ENCODE peak calls at places on chromosomes 5 and 9, in nine cellular contexts. Q is NB4, G is fibroblast of villous mesenchyme, W is H9, N is tibial artery, X is colonic mucosa, C is body of pancreas, O is left lung, J is endothelial cell of umbilical vein. V is an unnamed sample.

GRCh38 chr9:74748966-74749365 is 138.8 kb downstream of the TRPM6 start:
- DNase-seq in Q (no peak), G (no peak), W (no peak), N (no peak), X (no peak), C (no peak), O (no peak), J (no peak), V (no peak)

GRCh38 chr9:129362287-129363098 is 184.4 kb upstream of the IER5L start:
- DNase-seq in Q (no peak), G (no peak), W (no peak), N (no peak), X (no peak), C (no peak), O (no peak), J (no peak), V (no peak)

GRCh38 chr5:14429102-14429501 is 152.5 kb upstream of the OTULINL start:
- DNase-seq in Q (no peak), G (no peak), W (no peak), N (no peak), X (no peak), C (no peak), O (no peak), J (peak), V (peak)

GRCh38 chr5:107204413-107204812 is 466.3 kb downstream of the EFNA5 start:
- DNase-seq in Q (no peak), G (no peak), W (no peak), N (no peak), X (no peak), C (no peak), O (no peak), J (no peak), V (no peak)

GRCh38 chr9:40909821-40910220 is 218.7 kb downstream of the FOXD4L6 start:
- DNase-seq in Q (no peak), G (no peak), W (no peak), N (no peak), X (no peak), C (no peak), O (no peak), J (no peak), V (no peak)

GRCh38 chr5:128534729-128535128 is 3.3 kb downstream of the FBN2 start:
- DNase-seq in Q (no peak), G (peak), W (no peak), N (no peak), X (peak), C (no peak), O (no peak), J (no peak), V (no peak)

GRCh38 chr9:131668439-131669233 is 71.2 kb downstream of the RAPGEF1 start:
- DNase-seq in Q (peak), G (peak), W (no peak), N (no peak), X (no peak), C (no peak), O (no peak), J (peak), V (no peak)

GRCh38 chr9:21810388-21810787 is 8.0 kb downstream of the MTAP start:
- DNase-seq in Q (no peak), G (no peak), W (no peak), N (no peak), X (no peak), C (no peak), O (no peak), J (no peak), V (no peak)

GRCh38 chr5:141272906-141273305 is 27.7 kb downstream of the PCDHB15 start:
- DNase-seq in Q (peak), G (no peak), W (peak), N (no peak), X (no peak), C (no peak), O (no peak), J (no peak), V (no peak)
- TF ChIP-seq CTCF in Q (peak), G (no peak), W (peak), N (no peak), X (no peak), C (no peak), O (no peak), J (no peak), V (no peak)

GRCh38 chr5:180491496-180491895 is 2.7 kb upstream of the CNOT6 start:
- DNase-seq in Q (peak), G (no peak), W (peak), N (no peak), X (no peak), C (no peak), O (no peak), J (no peak), V (peak)
- TF ChIP-seq CTCF in Q (peak), G (no peak), W (peak), N (no peak), X (no peak), C (no peak), O (no peak), J (no peak), V (no peak)

GRCh38 chr5:181088289-181088688 is 42.7 kb downstream of the OR2V1 start:
- DNase-seq in Q (peak), G (peak), W (peak), N (no peak), X (no peak), C (no peak), O (no peak), J (no peak), V (no peak)
- TF ChIP-seq CTCF in Q (peak), G (peak), W (peak), N (no peak), X (no peak), C (no peak), O (no peak), J (peak), V (no peak)

DNA sequence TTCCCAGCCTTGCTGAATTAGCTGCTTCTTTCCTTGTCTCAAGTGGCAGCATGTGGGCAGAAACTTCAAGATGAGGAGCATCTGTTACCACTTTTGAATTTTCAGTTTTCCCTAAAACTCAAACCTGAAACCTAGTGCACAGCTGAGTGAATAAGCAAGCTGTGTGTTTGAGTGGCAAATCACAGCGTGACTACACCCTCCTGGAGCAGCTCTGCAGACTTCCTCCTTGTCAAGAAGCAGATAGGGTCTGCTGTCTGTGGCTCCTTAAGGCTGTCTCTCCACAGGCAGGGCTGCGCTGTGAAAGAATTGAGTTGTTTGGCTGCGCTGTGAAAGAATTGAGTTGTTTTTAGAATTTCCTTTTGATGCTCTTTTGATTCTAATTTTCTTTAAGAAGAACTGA is 179.7 kb upstream of the HAPLN1 start:
- DNase-seq in Q (no peak), G (no peak), W (peak), N (no peak), X (no peak), C (no peak), O (no peak), J (no peak), V (no peak)
- TF ChIP-seq CTCF in Q (no peak), G (no peak), W (no peak), N (no peak), X (no peak), C (no peak), O (no peak), J (no peak), V (no peak)

GRCh38 chr9:124122813-124123462 is 111.4 kb downstream of the LHX2 start:
- DNase-seq in Q (peak), G (peak), W (no peak), N (no peak), X (no peak), C (no peak), O (no peak), J (peak), V (no peak)
- TF ChIP-seq CTCF in Q (peak), G (peak), W (peak), N (no peak), X (no peak), C (no peak), O (no peak), J (peak), V (no peak)

V was measured in lower leg skin.